ENCODE peak calls at places on chromosomes 7 and 10, in nine cellular contexts. Z, J, A, Y, G, L, H, Q and M are unnamed samples.
A peak's percentile ranks its signal among the peaks of the same experiment; 100 is the strongest.

GRCh38 chr7:30116771-30117170 is 18.0 kb upstream of the MTURN start:
- DNase-seq in Z (no peak), J (peak; percentile 72), A (no peak), Y (no peak), G (no peak), L (no peak), H (peak; percentile 13), Q (no peak), M (no peak)

GRCh38 chr7:148983220-148984146 is 44.8 kb downstream of the PDIA4 start:
- DNase-seq in Z (no peak), J (peak; percentile 86), A (peak; percentile 80), Y (peak; percentile 83), G (peak; percentile 88), L (peak; percentile 47), H (peak; percentile 96), Q (peak; percentile 73), M (peak; percentile 47)

GRCh38 chr10:15879663-15880062 is 19.4 kb upstream of the MINDY3 start:
- DNase-seq in Z (no peak), J (no peak), A (no peak), Y (no peak), G (no peak), L (no peak), H (peak; percentile 6), Q (no peak), M (no peak)

GRCh38 chr7:92717982-92718716 is 118.2 kb downstream of the CDK6 start:
- DNase-seq in Z (peak; percentile 24), J (peak; percentile 82), A (no peak), Y (peak; percentile 39), G (peak; percentile 45), L (peak; percentile 53), H (no peak), Q (peak; percentile 83), M (no peak)

GRCh38 chr7:140155428-140155827 is 21.4 kb downstream of the KDM7A start:
- DNase-seq in Z (no peak), J (no peak), A (no peak), Y (no peak), G (no peak), L (no peak), H (no peak), Q (no peak), M (no peak)

GRCh38 chr10:114538544-114538906 is 119.5 kb downstream of the ABLIM1 start:
- DNase-seq in Z (no peak), J (no peak), A (peak; percentile 48), Y (no peak), G (peak; percentile 76), L (no peak), H (peak; percentile 66), Q (no peak), M (no peak)

GRCh38 chr7:42964849-42965805 is 33.0 kb downstream of the MRPL32 start:
- DNase-seq in Z (no peak), J (peak; percentile 35), A (no peak), Y (no peak), G (no peak), L (no peak), H (peak; percentile 5), Q (peak; percentile 55), M (no peak)

GRCh38 chr10:26491276-26491675 is 53.1 kb downstream of the APBB1IP start:
- DNase-seq in Z (no peak), J (peak; percentile 62), A (no peak), Y (no peak), G (no peak), L (no peak), H (no peak), Q (no peak), M (no peak)

GRCh38 chr10:62719058-62719457 is 85.5 kb upstream of the ADO start:
- DNase-seq in Z (no peak), J (no peak), A (no peak), Y (no peak), G (no peak), L (no peak), H (no peak), Q (no peak), M (no peak)

GRCh38 chr10:6103591-6103990 is 14.8 kb downstream of the RBM17 start:
- DNase-seq in Z (no peak), J (no peak), A (no peak), Y (no peak), G (no peak), L (no peak), H (no peak), Q (no peak), M (no peak)

GRCh38 chr10:99859585-99859984 is 77.1 kb downstream of the ABCC2 start:
- DNase-seq in Z (no peak), J (no peak), A (peak; percentile 59), Y (no peak), G (peak; percentile 67), L (no peak), H (peak; percentile 79), Q (peak; percentile 13), M (no peak)

GRCh38 chr10:48965460-48965859 is 25.8 kb upstream of the LRRC18 start:
- DNase-seq in Z (no peak), J (no peak), A (no peak), Y (no peak), G (no peak), L (no peak), H (no peak), Q (no peak), M (no peak)
- TF ChIP-seq CTCF in Z (no peak), J (no peak), A (no peak), Y (no peak), G (no peak), L (no peak), H (no peak), Q (no peak), M (no peak)

GRCh38 chr10:60140681-60141632 is 234.6 kb upstream of the CCDC6 start:
- DNase-seq in Z (peak; percentile 11), J (peak; percentile 22), A (peak; percentile 48), Y (no peak), G (no peak), L (no peak), H (peak; percentile 95), Q (peak; percentile 59), M (no peak)

GRCh38 chr10:60144099-60144498 is 237.7 kb upstream of the CCDC6 start:
- DNase-seq in Z (no peak), J (no peak), A (no peak), Y (no peak), G (no peak), L (no peak), H (no peak), Q (no peak), M (no peak)

GRCh38 chr10:60142736-60143135 is 236.4 kb upstream of the CCDC6 start:
- DNase-seq in Z (no peak), J (no peak), A (no peak), Y (no peak), G (no peak), L (no peak), H (no peak), Q (no peak), M (no peak)

GRCh38 chr10:60139798-60140566 is 233.6 kb upstream of the CCDC6 start:
- DNase-seq in Z (no peak), J (peak; percentile 61), A (no peak), Y (peak; percentile 16), G (no peak), L (no peak), H (peak; percentile 93), Q (peak; percentile 84), M (peak; percentile 18)

DNA sequence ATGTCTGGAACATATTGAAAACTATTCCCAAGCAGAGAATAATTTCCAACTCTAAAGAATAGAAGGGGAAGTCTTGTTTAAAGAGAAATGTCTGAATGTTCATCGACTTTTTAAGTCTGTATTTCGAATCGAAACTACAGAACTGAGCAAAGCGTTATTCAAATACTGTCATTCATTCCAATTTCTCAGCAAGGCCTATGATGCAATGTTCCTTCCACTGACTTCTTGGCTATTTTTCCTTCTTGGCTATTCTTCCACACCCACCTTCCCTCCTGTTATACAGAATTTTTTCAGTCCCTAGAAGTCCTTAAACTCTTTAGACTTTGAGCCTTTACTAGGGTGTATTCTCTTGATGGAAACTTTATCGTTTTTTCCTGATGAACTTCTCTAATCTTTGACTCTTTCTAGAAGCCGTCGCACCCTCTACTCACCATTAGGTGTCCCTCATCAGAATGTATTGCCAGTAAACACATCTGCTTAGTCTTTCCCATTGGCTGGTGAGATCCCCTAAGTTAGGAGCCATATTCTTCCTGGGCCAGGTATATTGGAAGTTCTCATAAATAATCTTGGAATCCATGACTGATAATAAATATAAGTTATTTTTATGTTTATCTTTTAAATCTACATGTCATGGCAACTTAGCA is 235.7 kb upstream of the CCDC6 start:
- DNase-seq in Z (no peak), J (no peak), A (no peak), Y (no peak), G (no peak), L (no peak), H (peak; percentile 28), Q (no peak), M (no peak)
- TF ChIP-seq CTCF in Z (no peak), J (no peak), A (no peak), Y (no peak), G (peak; percentile 39), L (no peak), H (no peak), Q (no peak), M (no peak)

GRCh38 chr10:78291733-78292132 is 258.1 kb downstream of the RPS24 start:
- DNase-seq in Z (no peak), J (no peak), A (no peak), Y (no peak), G (no peak), L (no peak), H (no peak), Q (no peak), M (no peak)

GRCh38 chr10:78292250-78292986 is 258.8 kb downstream of the RPS24 start:
- DNase-seq in Z (no peak), J (no peak), A (no peak), Y (no peak), G (no peak), L (no peak), H (no peak), Q (no peak), M (no peak)

GRCh38 chr10:78288716-78289115 is 255.1 kb downstream of the RPS24 start:
- DNase-seq in Z (no peak), J (no peak), A (no peak), Y (no peak), G (no peak), L (no peak), H (no peak), Q (no peak), M (no peak)

GRCh38 chr10:78287618-78288017 is 254.0 kb downstream of the RPS24 start:
- DNase-seq in Z (no peak), J (no peak), A (no peak), Y (no peak), G (no peak), L (no peak), H (no peak), Q (no peak), M (no peak)

GRCh38 chr10:78290131-78290750 is 256.6 kb downstream of the RPS24 start:
- DNase-seq in Z (no peak), J (no peak), A (no peak), Y (no peak), G (no peak), L (no peak), H (peak; percentile 61), Q (peak; percentile 7), M (no peak)
- TF ChIP-seq CTCF in Z (no peak), J (no peak), A (no peak), Y (peak; percentile 28), G (no peak), L (no peak), H (peak; percentile 6), Q (no peak), M (no peak)

DNA sequence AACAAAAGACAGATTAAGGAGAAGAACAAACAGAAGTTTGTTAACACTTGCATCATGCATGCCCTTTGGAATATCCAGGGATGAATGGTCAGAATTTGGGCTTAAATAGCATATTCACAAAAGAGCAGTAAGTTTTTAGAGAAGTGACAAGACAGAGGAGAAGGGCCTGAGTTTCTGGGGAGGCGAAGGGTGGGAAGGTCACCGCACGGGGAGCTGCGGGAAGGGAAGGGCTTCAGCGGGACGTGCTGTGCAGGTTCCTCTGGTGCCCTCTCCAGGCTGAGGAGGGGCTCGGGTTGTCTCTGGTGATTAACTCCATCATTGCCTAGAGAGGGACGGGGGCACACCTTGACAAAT is 10.4 kb upstream of the ZNF22 start:
- DNase-seq in Z (peak; percentile 42), J (peak; percentile 18), A (peak; percentile 62), Y (no peak), G (peak; percentile 19), L (peak; percentile 24), H (peak; percentile 84), Q (no peak), M (no peak)
- TF ChIP-seq CTCF in Z (peak; percentile 36), J (no peak), A (no peak), Y (peak; percentile 23), G (peak; percentile 54), L (no peak), H (peak; percentile 80), Q (no peak), M (peak; percentile 2)